ENCODE peak calls at places on chromosome 5, in six cellular contexts. V, X, W, E, B and H are unnamed samples.

GRCh38 chr5:111083323-111083722 is 8.8 kb upstream of the WDR36 start:
- DNase-seq in B (no peak), X (no peak), W (no peak), E (no peak), V (no peak), H (no peak)

GRCh38 chr5:74915488-74915887 is 49.3 kb upstream of the FAM169A start:
- DNase-seq in W (no peak), V (no peak), B (no peak), X (no peak), E (no peak), H (no peak)

GRCh38 chr5:16550316-16550952 is 66.4 kb downstream of the RETREG1 start:
- DNase-seq in B (peak; percentile 12), V (peak; percentile 77), X (no peak), E (peak; percentile 52), W (no peak), H (no peak)

GRCh38 chr5:156037151-156037909 is 289.6 kb upstream of the SGCD start:
- DNase-seq in V (no peak), W (no peak), E (no peak), X (no peak), B (no peak), H (no peak)

GRCh38 chr5:77844408-77845272 is 68.5 kb upstream of the TBCA start:
- DNase-seq in X (no peak), E (peak; percentile 32), V (no peak), B (no peak), W (no peak), H (no peak)

GRCh38 chr5:120388016-120388781 is 75.9 kb upstream of the PRR16 start:
- DNase-seq in E (no peak), X (no peak), V (no peak), W (no peak), B (no peak), H (no peak)

GRCh38 chr5:18920966-18921365 is 1067.0 kb downstream of the CDH18 start:
- DNase-seq in W (no peak), B (no peak), E (no peak), X (no peak), V (no peak), H (no peak)

GRCh38 chr5:59099270-59099994 is 516.6 kb downstream of the RAB3C start:
- DNase-seq in W (no peak), E (no peak), V (no peak), B (peak; percentile 45), X (no peak), H (no peak)

GRCh38 chr5:157446077-157446930 is 13.7 kb upstream of the NIPAL4 start:
- DNase-seq in B (no peak), V (no peak), E (no peak), W (no peak), X (no peak), H (no peak)

GRCh38 chr5:54673523-54674225 is 156.1 kb downstream of the SNX18 start:
- DNase-seq in B (peak; percentile 47), W (no peak), E (peak; percentile 40), X (no peak), V (no peak), H (peak; percentile 18)

GRCh38 chr5:179132586-179133355 is 72.6 kb downstream of the ZNF354C start:
- DNase-seq in E (no peak), X (no peak), W (no peak), V (no peak), B (no peak), H (no peak)

GRCh38 chr5:118597448-118597847 is 390.9 kb downstream of the DTWD2 start:
- DNase-seq in V (no peak), B (no peak), W (no peak), E (no peak), X (no peak), H (no peak)

GRCh38 chr5:138022912-138023311 is 10.0 kb downstream of the FAM13B start:
- DNase-seq in E (no peak), X (no peak), W (no peak), B (no peak), V (no peak), H (no peak)

GRCh38 chr5:143554194-143554717 is 150.8 kb upstream of the NR3C1 start:
- DNase-seq in V (no peak), B (no peak), W (no peak), X (no peak), E (no peak), H (no peak)

GRCh38 chr5:144427871-144428270 is 257.2 kb downstream of the KCTD16 start:
- DNase-seq in E (no peak), V (no peak), W (no peak), B (no peak), X (no peak), H (no peak)

GRCh38 chr5:14413331-14413750 is 168.3 kb upstream of the OTULINL start:
- DNase-seq in X (no peak), B (peak; percentile 60), V (no peak), E (no peak), W (no peak), H (no peak)

GRCh38 chr5:60533789-60534188 is 166.2 kb downstream of the DEPDC1B start:
- DNase-seq in E (no peak), V (no peak), B (no peak), W (no peak), X (no peak), H (no peak)

GRCh38 chr5:176161431-176161830 is 76.8 kb upstream of the SIMC1 start:
- DNase-seq in B (no peak), V (no peak), X (no peak), E (no peak), W (no peak), H (no peak)

GRCh38 chr5:180825768-180826525 is 23.3 kb upstream of the MGAT1 start:
- DNase-seq in B (no peak), E (no peak), V (no peak), W (no peak), X (no peak), H (no peak)

GRCh38 chr5:149177911-149178565 is 36.7 kb downstream of the ABLIM3 start:
- DNase-seq in B (no peak), X (no peak), W (no peak), E (no peak), V (no peak), H (no peak)

GRCh38 chr5:175652741-175653663 is 4.9 kb upstream of the HRH2 start:
- DNase-seq in W (peak; percentile 52), E (no peak), V (no peak), B (peak; percentile 66), X (no peak), H (no peak)

GRCh38 chr5:79845448-79846197 is 145.4 kb downstream of the MTX3 start:
- DNase-seq in V (no peak), E (no peak), B (no peak), W (no peak), X (no peak), H (no peak)

GRCh38 chr5:353599-354580 is 32.4 kb downstream of the AHRR start:
- DNase-seq in X (peak; percentile 50), B (no peak), W (no peak), E (no peak), V (no peak), H (no peak)

GRCh38 chr5:110441035-110441434 is 285.4 kb downstream of the TMEM232 start:
- DNase-seq in B (no peak), E (peak; percentile 13), V (no peak), W (no peak), X (no peak), H (no peak)

GRCh38 chr5:133120156-133120750 is 68.4 kb downstream of the HSPA4 start:
- DNase-seq in W (no peak), X (no peak), B (no peak), V (no peak), E (no peak), H (no peak)

GRCh38 chr5:156936972-156937371 is 26.1 kb downstream of the TIMD4 start:
- DNase-seq in V (no peak), E (no peak), B (no peak), X (no peak), W (no peak), H (no peak)

GRCh38 chr5:178331491-178331981 is 98.9 kb upstream of the PHYKPL start:
- DNase-seq in V (no peak), B (no peak), E (no peak), X (no peak), W (no peak), H (no peak)

GRCh38 chr5:54761213-54761701 is 224.1 kb downstream of the ESM1 start:
- DNase-seq in X (no peak), E (no peak), B (no peak), W (no peak), V (no peak), H (no peak)

GRCh38 chr5:141260458-141261237 is 15.5 kb downstream of the PCDHB15 start:
- DNase-seq in E (peak; percentile 3), B (no peak), X (no peak), V (no peak), W (no peak), H (no peak)

GRCh38 chr5:180156141-180156540 is 52.9 kb downstream of the RASGEF1C start:
- DNase-seq in W (no peak), V (no peak), B (no peak), E (no peak), X (peak; percentile 17), H (no peak)

GRCh38 chr5:36928947-36929346 is 52.4 kb downstream of the NIPBL start:
- DNase-seq in E (no peak), V (no peak), X (no peak), B (no peak), W (no peak), H (no peak)

GRCh38 chr5:139667730-139668063 is 19.5 kb downstream of the CXXC5 start:
- DNase-seq in X (no peak), W (no peak), V (no peak), E (no peak), B (no peak), H (no peak)

GRCh38 chr5:1474875-1475543 is 29.8 kb upstream of the SLC6A3 start:
- DNase-seq in B (no peak), E (no peak), W (no peak), V (no peak), X (no peak), H (no peak)

GRCh38 chr5:91499943-91500531 is 116.9 kb upstream of the ARRDC3 start:
- DNase-seq in X (no peak), W (no peak), B (no peak), E (peak; percentile 43), V (no peak), H (no peak)

GRCh38 chr5:83270311-83270710 is 193.0 kb downstream of the XRCC4 start:
- DNase-seq in X (no peak), V (no peak), B (no peak), E (no peak), W (no peak), H (no peak)